ENCODE peak calls at places on chromosomes 2 and 18, in four cellular contexts. Z is psoas muscle; N is ureter; J is stimulated activated CD8-positive, alpha-beta memory T cell treated with anti-CD3 and anti-CD28 coated beads, Interleukin-15, amount 100 ng/mL, for 1 hour. E is an unnamed sample.

GRCh38 chr18:54806526-54806925 is 21.8 kb upstream of the RAB27B start:
- DNase-seq in Z (no peak), N (no peak), J (no peak), E (no peak)

GRCh38 chr18:78542204-78542603 is 437.4 kb upstream of the SALL3 start:
- DNase-seq in Z (no peak), N (peak), J (no peak), E (peak)

GRCh38 chr18:10736984-10737383 is 211.2 kb downstream of the NAPG start:
- DNase-seq in Z (no peak), N (no peak), J (no peak), E (no peak)

GRCh38 chr18:45320724-45321123 is 294.6 kb upstream of the SLC14A2 start:
- DNase-seq in Z (no peak), N (no peak), J (no peak), E (no peak)

GRCh38 chr2:86352137-86352931 is 14.9 kb upstream of the REEP1 start:
- DNase-seq in Z (no peak), N (no peak), J (no peak), E (no peak)

GRCh38 chr2:210660-211059 is 53.2 kb downstream of the SH3YL1 start:
- DNase-seq in Z (no peak), N (no peak), J (no peak), E (no peak)

GRCh38 chr2:85887566-85888019 is 1.2 kb downstream of the ST3GAL5 start:
- DNase-seq in Z (peak), N (peak), J (no peak), E (peak)

GRCh38 chr18:37900281-37900680 is 334.7 kb upstream of the CELF4 start:
- DNase-seq in Z (no peak), N (no peak), J (no peak), E (no peak)

GRCh38 chr2:134217924-134218323 is 35.9 kb upstream of the MGAT5 start:
- DNase-seq in Z (no peak), N (no peak), J (no peak), E (no peak)

GRCh38 chr2:238939074-238939473 is 91.2 kb downstream of the TWIST2 start:
- DNase-seq in Z (peak), N (peak), J (no peak), E (peak)

GRCh38 chr2:105399207-105399861 is 483 bp upstream of the FHL2 start:
- DNase-seq in Z (no peak), N (no peak), J (no peak), E (no peak)

GRCh38 chr2:191916826-191917225 is 69.9 kb upstream of the CAVIN2 start:
- DNase-seq in Z (no peak), N (no peak), J (no peak), E (no peak)

GRCh38 chr2:20884829-20885228 is 61.9 kb upstream of the LDAH start:
- DNase-seq in Z (no peak), N (no peak), J (no peak), E (no peak)

GRCh38 chr18:49813071-49813320 is 337 bp downstream of the ACAA2 start:
- DNase-seq in Z (peak), N (no peak), J (no peak), E (peak)

GRCh38 chr2:188443207-188443606 is 151.5 kb downstream of the GULP1 start:
- DNase-seq in Z (no peak), N (no peak), J (no peak), E (no peak)

GRCh38 chr18:10300739-10301138 is 153.7 kb upstream of the APCDD1 start:
- DNase-seq in Z (no peak), N (no peak), J (no peak), E (no peak)

GRCh38 chr2:81542119-81542518 is 1237.6 kb upstream of the LRRTM1 start:
- DNase-seq in Z (no peak), N (no peak), J (no peak), E (no peak)

GRCh38 chr18:75802681-75803080 is 375.2 kb upstream of the SMIM21 start:
- DNase-seq in Z (no peak), N (no peak), J (no peak), E (no peak)

GRCh38 chr2:695111-695510 is 17.9 kb upstream of the TMEM18 start:
- DNase-seq in Z (peak), N (no peak), J (no peak), E (no peak)

GRCh38 chr2:237964578-237965404 is 2.0 kb upstream of the UBE2F start:
- DNase-seq in Z (no peak), N (no peak), J (no peak), E (no peak)